ENCODE peak calls at places on chromosome 13, in four cellular contexts. Y is H1, X is GM12878, C is K562. W is an unnamed sample.

GRCh38 chr13:29301027-29301426 is 294.5 kb downstream of the SLC7A1 start:
- DNase-seq in Y (peak), X (no peak), C (no peak), W (no peak)

GRCh38 chr13:60090579-60090978 is 73.1 kb downstream of the DIAPH3 start:
- DNase-seq in Y (no peak), X (no peak), C (no peak), W (no peak)

GRCh38 chr13:79810671-79811070 is 329.7 kb downstream of the NDFIP2 start:
- DNase-seq in Y (no peak), X (no peak), C (no peak), W (no peak)

GRCh38 chr13:75724742-75725504 is 88.8 kb downstream of the LMO7 start:
- DNase-seq in Y (no peak), X (no peak), C (no peak), W (no peak)

GRCh38 chr13:68009546-68009945 is 779.4 kb upstream of the PCDH9 start:
- DNase-seq in Y (no peak), X (no peak), C (no peak), W (no peak)

GRCh38 chr13:63586467-63586866 is 2170.8 kb upstream of the PCDH20 start:
- DNase-seq in Y (no peak), X (no peak), C (no peak), W (no peak)

GRCh38 chr13:65461590-65461989 is 1768.5 kb downstream of the PCDH9 start:
- DNase-seq in Y (peak), X (no peak), C (no peak), W (no peak)

GRCh38 chr13:21478881-21479808 is 20.0 kb upstream of the ZDHHC20 start:
- DNase-seq in Y (no peak), X (no peak), C (peak), W (peak)

GRCh38 chr13:60454425-60454824 is 57.4 kb downstream of the TDRD3 start:
- DNase-seq in Y (no peak), X (no peak), C (no peak), W (no peak)

GRCh38 chr13:73938375-73939070 is 195.7 kb downstream of the KLF12 start:
- DNase-seq in Y (no peak), X (no peak), C (no peak), W (no peak)

GRCh38 chr13:99542788-99543406 is 41.6 kb downstream of the TM9SF2 start:
- DNase-seq in Y (no peak), X (peak), C (no peak), W (no peak)
- TF ChIP-seq BRCA1 in Y (no peak), X (no peak), C (no peak), W (no peak)

GRCh38 chr13:113211774-113212173 is 2.4 kb downstream of the CUL4A start:
- DNase-seq in Y (no peak), X (no peak), C (no peak), W (peak)

GRCh38 chr13:113220141-113220598 is 10.8 kb downstream of the CUL4A start:
- DNase-seq in Y (no peak), X (no peak), C (peak), W (peak)

GRCh38 chr13:113220877-113221276 is 11.5 kb downstream of the CUL4A start:
- DNase-seq in Y (no peak), X (no peak), C (no peak), W (no peak)

GRCh38 chr13:113219311-113219940 is 10.0 kb downstream of the CUL4A start:
- DNase-seq in Y (no peak), X (no peak), C (peak), W (no peak)

DNA sequence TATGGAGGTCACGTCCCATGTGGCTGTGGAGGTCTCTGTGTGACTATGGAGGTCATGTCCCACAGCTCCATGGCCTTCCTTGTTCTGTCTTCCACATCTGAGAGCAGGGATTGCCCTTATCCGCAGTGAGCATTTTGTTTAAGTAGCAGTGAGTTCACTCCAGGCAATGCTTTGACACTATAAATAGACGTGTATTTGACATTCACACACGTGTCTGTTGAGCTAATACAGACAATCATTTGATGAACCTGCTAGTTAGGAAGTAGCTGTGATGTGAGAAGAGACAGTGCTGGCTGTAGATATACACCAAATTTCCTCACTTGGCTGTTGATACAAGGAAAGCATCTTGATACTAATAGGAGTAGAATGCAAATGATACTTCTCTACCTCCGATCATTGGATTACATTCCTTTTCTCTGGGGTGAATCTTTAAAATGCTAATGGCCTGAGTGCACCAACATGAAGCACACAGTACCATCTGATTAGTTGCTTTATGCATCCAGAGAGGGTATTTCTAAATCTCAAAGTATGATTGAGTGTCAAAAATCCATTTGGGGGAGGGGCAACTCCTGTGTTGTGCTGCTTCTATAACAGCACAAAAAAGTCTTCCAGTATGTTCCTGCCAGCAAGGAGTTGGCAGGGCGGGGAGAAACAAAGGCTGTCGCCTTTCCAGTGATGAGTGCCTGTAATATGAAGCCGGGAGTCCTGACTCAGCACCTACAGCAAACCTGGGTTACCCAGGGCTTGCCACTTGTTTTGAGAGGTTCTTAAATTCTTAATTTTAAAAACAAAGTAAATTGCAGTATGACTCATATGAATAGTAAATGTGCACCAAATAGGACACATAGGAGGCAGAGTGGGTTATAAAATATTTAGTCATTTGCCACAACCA is 7.0 kb downstream of the CUL4A start:
- DNase-seq in Y (no peak), X (no peak), C (no peak), W (peak)
- TF ChIP-seq BRCA1 in Y (no peak), X (no peak), C (no peak), W (no peak)

GRCh38 chr13:32448224-32448623 is 20.3 kb upstream of the N4BP2L1 start:
- DNase-seq in Y (no peak), X (no peak), C (no peak), W (no peak)
- TF ChIP-seq BRCA1 in Y (no peak), X (no peak), C (no peak), W (no peak)

GRCh38 chr13:77013853-77014542 is 13.0 kb downstream of the FBXL3 start:
- DNase-seq in Y (no peak), X (no peak), C (no peak), W (no peak)

DNA sequence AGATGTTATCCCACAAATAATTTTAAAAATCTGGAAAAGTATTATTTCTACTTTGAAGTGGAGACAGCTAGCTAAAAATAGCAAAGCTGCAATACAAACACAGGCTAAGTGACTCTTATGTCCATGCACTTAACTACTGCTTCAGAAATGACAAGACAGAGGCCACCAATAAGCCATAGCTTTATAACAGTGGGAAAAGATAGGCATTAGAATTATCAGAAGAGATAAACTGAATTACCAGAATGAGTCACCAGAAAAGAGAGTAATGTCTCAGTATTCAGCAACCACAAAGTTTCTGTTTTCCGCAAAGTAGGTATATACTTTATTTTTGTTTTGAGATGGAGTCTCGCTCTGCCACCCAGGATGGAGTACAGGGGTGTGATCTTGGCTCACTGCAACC is 17.1 kb downstream of the CLN5 start:
- DNase-seq in Y (no peak), X (no peak), C (no peak), W (no peak)
- TF ChIP-seq BRCA1 in Y (no peak), X (no peak), C (no peak), W (no peak)

DNA sequence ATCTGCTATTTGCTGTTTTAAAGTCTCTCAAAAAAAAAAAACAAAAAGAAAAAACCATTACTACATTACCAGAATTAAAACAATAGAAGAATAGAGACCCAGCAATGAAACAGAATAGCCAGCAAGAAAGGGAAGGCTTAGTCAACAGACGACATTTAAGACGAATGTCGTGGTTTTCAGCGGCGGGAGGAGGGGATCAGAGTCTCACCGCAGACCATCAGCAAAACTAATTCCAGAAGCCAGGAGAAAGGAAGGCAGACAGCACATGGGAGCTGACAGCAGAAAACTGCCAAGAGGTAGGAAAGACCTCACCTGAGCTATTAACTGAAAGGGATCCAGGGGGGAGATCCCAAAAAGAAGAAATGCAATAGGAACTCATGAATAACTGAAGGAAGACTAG is 128.9 kb downstream of the RNF17 start:
- DNase-seq in Y (no peak), X (no peak), C (no peak), W (no peak)
- TF ChIP-seq BRCA1 in Y (no peak), X (no peak), C (no peak), W (no peak)

DNA sequence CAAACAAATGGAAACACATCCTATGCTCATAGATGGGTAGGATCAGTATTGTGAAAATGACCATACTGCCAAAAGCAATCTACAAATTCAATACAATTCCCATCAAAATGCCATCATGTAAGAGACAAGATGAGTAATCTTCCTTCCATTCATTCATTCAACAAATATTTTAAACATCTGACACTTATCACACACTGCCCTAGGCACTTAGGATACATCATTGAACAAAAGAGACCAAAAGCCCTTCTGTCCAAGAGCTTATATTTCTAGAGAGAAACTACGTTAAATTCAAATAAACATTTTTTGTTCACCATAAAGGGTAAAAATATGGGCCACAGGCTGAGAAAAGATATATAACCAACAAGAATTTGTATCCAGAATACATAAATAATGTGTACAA is 20.5 kb upstream of the LHFPL6 start:
- DNase-seq in Y (no peak), X (no peak), C (no peak), W (no peak)
- TF ChIP-seq BRCA1 in Y (no peak), X (no peak), C (no peak), W (no peak)

GRCh38 chr13:49238621-49239020 is 9.1 kb upstream of the CDADC1 start:
- DNase-seq in Y (no peak), X (no peak), C (no peak), W (no peak)

GRCh38 chr13:49235856-49236431 is 11.8 kb upstream of the CDADC1 start:
- DNase-seq in Y (peak), X (no peak), C (no peak), W (no peak)

GRCh38 chr13:49241296-49241695 is 6.4 kb upstream of the CDADC1 start:
- DNase-seq in Y (no peak), X (no peak), C (no peak), W (no peak)

GRCh38 chr13:49234741-49235140 is 13.0 kb upstream of the CDADC1 start:
- DNase-seq in Y (peak), X (no peak), C (no peak), W (no peak)

GRCh38 chr13:49240017-49240416 is 7.7 kb upstream of the CDADC1 start:
- DNase-seq in Y (no peak), X (no peak), C (no peak), W (peak)
- TF ChIP-seq BRCA1 in Y (no peak), X (no peak), C (no peak), W (no peak)

GRCh38 chr13:25840261-25840660 is 211.6 kb downstream of the SHISA2 start:
- DNase-seq in Y (no peak), X (no peak), C (no peak), W (no peak)

GRCh38 chr13:25840931-25841330 is 210.9 kb downstream of the SHISA2 start:
- DNase-seq in Y (no peak), X (no peak), C (no peak), W (no peak)

GRCh38 chr13:25833761-25834160 is 218.1 kb downstream of the SHISA2 start:
- DNase-seq in Y (no peak), X (no peak), C (no peak), W (no peak)

GRCh38 chr13:25839356-25839755 is 212.5 kb downstream of the SHISA2 start:
- DNase-seq in Y (no peak), X (no peak), C (no peak), W (no peak)

DNA sequence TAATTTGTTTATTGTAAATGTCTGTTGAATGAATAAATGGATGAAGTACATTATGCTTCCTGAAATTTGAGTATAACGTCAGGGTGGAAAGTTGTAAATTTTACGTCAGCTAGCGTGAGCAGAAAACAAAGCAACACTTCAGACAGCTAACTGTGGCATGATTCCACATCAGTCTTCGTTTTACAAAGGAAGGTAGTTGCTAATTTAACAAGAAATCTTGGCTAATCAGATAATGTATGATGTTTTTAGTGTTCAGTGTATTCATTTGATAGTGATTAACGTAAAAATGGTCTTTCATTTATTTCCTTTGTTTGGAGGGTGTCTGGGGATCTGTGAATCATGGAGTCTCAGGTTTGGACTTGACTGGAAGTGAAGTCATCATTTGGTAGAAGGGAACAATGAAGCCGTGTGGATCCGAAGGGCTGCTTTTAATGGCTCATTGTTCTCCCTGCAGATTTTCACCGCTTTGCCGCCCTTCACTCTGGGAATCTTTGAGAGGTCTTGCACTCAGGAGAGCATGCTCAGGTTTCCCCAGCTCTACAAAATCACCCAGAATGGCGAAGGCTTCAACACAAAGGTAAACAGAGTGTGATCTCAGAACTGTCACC is 215.0 kb downstream of the SHISA2 start:
- DNase-seq in Y (no peak), X (no peak), C (no peak), W (no peak)
- TF ChIP-seq BRCA1 in Y (no peak), X (no peak), C (no peak), W (no peak)

DNA sequence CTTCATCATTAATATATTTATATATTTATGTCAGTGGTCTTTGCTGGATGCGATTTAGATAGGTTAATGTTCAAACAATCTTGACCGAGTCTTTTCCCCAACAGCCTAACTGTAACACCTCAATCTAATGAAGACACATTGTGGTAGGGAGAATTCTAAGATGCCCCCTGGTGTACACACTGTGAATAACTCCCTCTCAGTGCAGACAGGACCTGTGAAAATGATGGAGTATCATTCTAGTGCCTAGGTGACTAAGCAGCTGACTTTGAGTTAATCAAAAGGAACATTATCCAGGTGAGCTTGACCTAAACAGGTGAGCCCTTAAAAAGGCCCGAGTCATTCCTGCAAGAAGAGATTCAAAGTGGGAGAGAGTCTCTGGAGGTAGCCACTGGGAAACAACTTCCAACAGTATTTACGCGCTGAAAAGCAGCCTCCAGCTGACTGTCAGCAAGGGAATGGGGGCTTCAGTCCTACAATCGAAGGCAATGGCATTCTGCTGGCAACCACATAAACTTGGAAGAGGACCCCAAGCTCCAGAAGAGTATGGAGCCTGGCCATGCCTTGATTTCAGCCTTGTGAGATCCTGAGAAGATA is 28.0 kb upstream of the KBTBD7 start:
- DNase-seq in Y (peak), X (peak), C (peak), W (peak)
- TF ChIP-seq BRCA1 in Y (no peak), X (no peak), C (no peak), W (no peak)

GRCh38 chr13:43751624-43752023 is 35.1 kb downstream of the ENOX1 start:
- DNase-seq in Y (no peak), X (no peak), C (no peak), W (no peak)
- TF ChIP-seq BRCA1 in Y (no peak), X (no peak), C (no peak), W (no peak)